ENCODE peak calls at places on chromosomes 3 and 15, in six cellular contexts. One of them, this sample, is unnamed.

GRCh38 chr15:99143655-99144610 is 39.1 kb downstream of the SYNM start:
- DNase-seq in A673: no peak
- DNase-seq in AG20443: peak; percentile 83
- DNase-seq in esophagus squamous epithelium: no peak
- DNase-seq in RPMI8226: no peak
- DNase-seq in stimulated activated CD4-positive, alpha-beta T cell treated with anti-CD3 and anti-CD28 coated beads, TNF-alpha, amount 100 ng/mL, for 1 hour: no peak
- DNase-seq in this sample: no peak

GRCh38 chr15:76991741-76992645 is 2.9 kb upstream of the PSTPIP1 start:
- DNase-seq in A673: no peak
- DNase-seq in AG20443: no peak
- DNase-seq in esophagus squamous epithelium: no peak
- DNase-seq in RPMI8226: peak; percentile 38
- DNase-seq in stimulated activated CD4-positive, alpha-beta T cell treated with anti-CD3 and anti-CD28 coated beads, TNF-alpha, amount 100 ng/mL, for 1 hour: no peak
- DNase-seq in this sample: no peak

GRCh38 chr15:80455668-80456442 is 51.7 kb downstream of the ARNT2 start:
- DNase-seq in A673: peak; percentile 66
- DNase-seq in AG20443: peak; percentile 88
- DNase-seq in esophagus squamous epithelium: no peak
- DNase-seq in RPMI8226: peak; percentile 74
- DNase-seq in stimulated activated CD4-positive, alpha-beta T cell treated with anti-CD3 and anti-CD28 coated beads, TNF-alpha, amount 100 ng/mL, for 1 hour: peak; percentile 4
- DNase-seq in this sample: peak; percentile 61

GRCh38 chr3:106299300-106300098 is 430.7 kb upstream of the CBLB start:
- DNase-seq in A673: no peak
- DNase-seq in AG20443: peak; percentile 51
- DNase-seq in esophagus squamous epithelium: no peak
- DNase-seq in RPMI8226: peak; percentile 56
- DNase-seq in stimulated activated CD4-positive, alpha-beta T cell treated with anti-CD3 and anti-CD28 coated beads, TNF-alpha, amount 100 ng/mL, for 1 hour: no peak
- DNase-seq in this sample: no peak

GRCh38 chr15:92818658-92819311 is 81.3 kb upstream of the CHD2 start:
- DNase-seq in A673: no peak
- DNase-seq in AG20443: no peak
- DNase-seq in esophagus squamous epithelium: no peak
- DNase-seq in RPMI8226: no peak
- DNase-seq in stimulated activated CD4-positive, alpha-beta T cell treated with anti-CD3 and anti-CD28 coated beads, TNF-alpha, amount 100 ng/mL, for 1 hour: no peak
- DNase-seq in this sample: no peak

GRCh38 chr3:180594631-180595348 is 7.2 kb upstream of the TTC14 start:
- DNase-seq in A673: peak; percentile 36
- DNase-seq in AG20443: peak; percentile 11
- DNase-seq in esophagus squamous epithelium: no peak
- DNase-seq in RPMI8226: peak; percentile 44
- DNase-seq in stimulated activated CD4-positive, alpha-beta T cell treated with anti-CD3 and anti-CD28 coated beads, TNF-alpha, amount 100 ng/mL, for 1 hour: no peak
- DNase-seq in this sample: peak; percentile 27

GRCh38 chr3:187261541-187261969 is 30.0 kb downstream of the MASP1 start:
- DNase-seq in A673: no peak
- DNase-seq in AG20443: peak; percentile 38
- DNase-seq in esophagus squamous epithelium: no peak
- DNase-seq in RPMI8226: no peak
- DNase-seq in stimulated activated CD4-positive, alpha-beta T cell treated with anti-CD3 and anti-CD28 coated beads, TNF-alpha, amount 100 ng/mL, for 1 hour: no peak
- DNase-seq in this sample: no peak

GRCh38 chr15:52284164-52284563 is 11.4 kb downstream of the MYO5C start:
- DNase-seq in A673: peak; percentile 61
- DNase-seq in AG20443: no peak
- DNase-seq in esophagus squamous epithelium: no peak
- DNase-seq in RPMI8226: no peak
- DNase-seq in stimulated activated CD4-positive, alpha-beta T cell treated with anti-CD3 and anti-CD28 coated beads, TNF-alpha, amount 100 ng/mL, for 1 hour: no peak
- DNase-seq in this sample: no peak

GRCh38 chr3:160331127-160331937 is 67.7 kb downstream of the IFT80 start:
- DNase-seq in A673: no peak
- DNase-seq in AG20443: peak; percentile 47
- DNase-seq in esophagus squamous epithelium: no peak
- DNase-seq in RPMI8226: no peak
- DNase-seq in stimulated activated CD4-positive, alpha-beta T cell treated with anti-CD3 and anti-CD28 coated beads, TNF-alpha, amount 100 ng/mL, for 1 hour: no peak
- DNase-seq in this sample: no peak

GRCh38 chr15:57379487-57379886 is 3.2 kb downstream of the CGNL1 start:
- DNase-seq in A673: no peak
- DNase-seq in AG20443: no peak
- DNase-seq in esophagus squamous epithelium: no peak
- DNase-seq in RPMI8226: no peak
- DNase-seq in stimulated activated CD4-positive, alpha-beta T cell treated with anti-CD3 and anti-CD28 coated beads, TNF-alpha, amount 100 ng/mL, for 1 hour: no peak
- DNase-seq in this sample: no peak

GRCh38 chr3:23648965-23649328 is 156.8 kb upstream of the UBE2E1 start:
- DNase-seq in A673: no peak
- DNase-seq in AG20443: no peak
- DNase-seq in esophagus squamous epithelium: no peak
- DNase-seq in RPMI8226: no peak
- DNase-seq in stimulated activated CD4-positive, alpha-beta T cell treated with anti-CD3 and anti-CD28 coated beads, TNF-alpha, amount 100 ng/mL, for 1 hour: no peak
- DNase-seq in this sample: no peak

GRCh38 chr3:186365202-186365974 is 3.4 kb upstream of the DGKG start:
- DNase-seq in A673: no peak
- DNase-seq in AG20443: no peak
- DNase-seq in esophagus squamous epithelium: no peak
- DNase-seq in RPMI8226: no peak
- DNase-seq in stimulated activated CD4-positive, alpha-beta T cell treated with anti-CD3 and anti-CD28 coated beads, TNF-alpha, amount 100 ng/mL, for 1 hour: no peak
- DNase-seq in this sample: no peak

GRCh38 chr3:55406666-55407425 is 80.3 kb downstream of the WNT5A start:
- DNase-seq in A673: no peak
- DNase-seq in AG20443: no peak
- DNase-seq in esophagus squamous epithelium: no peak
- DNase-seq in RPMI8226: no peak
- DNase-seq in stimulated activated CD4-positive, alpha-beta T cell treated with anti-CD3 and anti-CD28 coated beads, TNF-alpha, amount 100 ng/mL, for 1 hour: no peak
- DNase-seq in this sample: no peak

GRCh38 chr3:126292318-126293070 is 64.7 kb downstream of the KLF15 start:
- DNase-seq in A673: peak; percentile 64
- DNase-seq in AG20443: no peak
- DNase-seq in esophagus squamous epithelium: no peak
- DNase-seq in RPMI8226: no peak
- DNase-seq in stimulated activated CD4-positive, alpha-beta T cell treated with anti-CD3 and anti-CD28 coated beads, TNF-alpha, amount 100 ng/mL, for 1 hour: no peak
- DNase-seq in this sample: no peak

GRCh38 chr3:45319231-45320085 is 68.9 kb upstream of the LARS2 start:
- DNase-seq in A673: no peak
- DNase-seq in AG20443: no peak
- DNase-seq in esophagus squamous epithelium: no peak
- DNase-seq in RPMI8226: no peak
- DNase-seq in stimulated activated CD4-positive, alpha-beta T cell treated with anti-CD3 and anti-CD28 coated beads, TNF-alpha, amount 100 ng/mL, for 1 hour: no peak
- DNase-seq in this sample: no peak

GRCh38 chr3:11509175-11510000 is 134.3 kb downstream of the VGLL4 start:
- DNase-seq in A673: peak; percentile 84
- DNase-seq in AG20443: peak; percentile 89
- DNase-seq in esophagus squamous epithelium: no peak
- DNase-seq in RPMI8226: no peak
- DNase-seq in stimulated activated CD4-positive, alpha-beta T cell treated with anti-CD3 and anti-CD28 coated beads, TNF-alpha, amount 100 ng/mL, for 1 hour: no peak
- DNase-seq in this sample: peak; percentile 11

GRCh38 chr15:80492874-80493273 is 88.7 kb downstream of the ARNT2 start:
- DNase-seq in A673: no peak
- DNase-seq in AG20443: no peak
- DNase-seq in esophagus squamous epithelium: no peak
- DNase-seq in RPMI8226: no peak
- DNase-seq in stimulated activated CD4-positive, alpha-beta T cell treated with anti-CD3 and anti-CD28 coated beads, TNF-alpha, amount 100 ng/mL, for 1 hour: no peak
- DNase-seq in this sample: no peak

GRCh38 chr15:72176155-72176554 is 21.4 kb downstream of the GRAMD2A start:
- DNase-seq in A673: no peak
- DNase-seq in AG20443: peak; percentile 36
- DNase-seq in esophagus squamous epithelium: no peak
- DNase-seq in RPMI8226: no peak
- DNase-seq in stimulated activated CD4-positive, alpha-beta T cell treated with anti-CD3 and anti-CD28 coated beads, TNF-alpha, amount 100 ng/mL, for 1 hour: no peak
- DNase-seq in this sample: no peak

GRCh38 chr15:60703196-60703933 is 224.4 kb upstream of the ICE2 start:
- DNase-seq in A673: no peak
- DNase-seq in AG20443: no peak
- DNase-seq in esophagus squamous epithelium: no peak
- DNase-seq in RPMI8226: no peak
- DNase-seq in stimulated activated CD4-positive, alpha-beta T cell treated with anti-CD3 and anti-CD28 coated beads, TNF-alpha, amount 100 ng/mL, for 1 hour: no peak
- DNase-seq in this sample: no peak